ENCODE peak calls at places on chromosome 17, in eight cellular contexts. S, Q, H, C, J, N, G and E are unnamed samples.
A peak's percentile ranks its signal among the peaks of the same experiment; 100 is the strongest.

GRCh38 chr17:82502207-82502606 is 17.3 kb upstream of the FOXK2 start:
- DNase-seq in S (no peak), Q (no peak), H (no peak), C (no peak), J (no peak), N (no peak), G (no peak), E (no peak)

GRCh38 chr17:58400826-58401225 is 16.5 kb downstream of the RNF43 start:
- DNase-seq in S (no peak), Q (no peak), H (no peak), C (no peak), J (no peak), N (no peak), G (no peak), E (no peak)

GRCh38 chr17:43908111-43908721 is 880 bp upstream of the MPP2 start:
- DNase-seq in S (peak; percentile 31), Q (no peak), H (no peak), C (peak; percentile 23), J (peak; percentile 20), N (peak; percentile 79), G (no peak), E (peak; percentile 91)

GRCh38 chr17:38591759-38592241 is 14.0 kb downstream of the SRCIN1 start:
- DNase-seq in S (no peak), Q (peak; percentile 47), H (no peak), C (no peak), J (no peak), N (no peak), G (peak; percentile 77), E (no peak)

GRCh38 chr17:48961516-48962233 is 6.7 kb downstream of the GIP start:
- DNase-seq in S (no peak), Q (peak; percentile 62), H (no peak), C (no peak), J (no peak), N (peak; percentile 77), G (peak; percentile 83), E (peak; percentile 93)

GRCh38 chr17:1713878-1714487 is 3.8 kb upstream of the TLCD2 start:
- DNase-seq in S (no peak), Q (peak; percentile 57), H (peak; percentile 71), C (no peak), J (no peak), N (peak; percentile 93), G (peak; percentile 63), E (peak; percentile 94)

GRCh38 chr17:74812109-74812864 is 36.1 kb upstream of the NAT9 start:
- DNase-seq in S (no peak), Q (no peak), H (peak; percentile 75), C (no peak), J (no peak), N (no peak), G (no peak), E (no peak)

GRCh38 chr17:41618341-41619161 is 5.8 kb downstream of the KRT17 start:
- DNase-seq in S (no peak), Q (peak; percentile 48), H (peak; percentile 41), C (no peak), J (no peak), N (no peak), G (no peak), E (peak; percentile 52)

GRCh38 chr17:48219605-48220004 is 112.0 kb downstream of the SNX11 start:
- DNase-seq in S (no peak), Q (no peak), H (no peak), C (no peak), J (no peak), N (peak; percentile 93), G (no peak), E (peak; percentile 83)

GRCh38 chr17:34451313-34451712 is 88.3 kb upstream of the CCL1 start:
- DNase-seq in S (no peak), Q (no peak), H (no peak), C (no peak), J (no peak), N (no peak), G (no peak), E (no peak)

GRCh38 chr17:57953703-57954420 is 1.4 kb downstream of the CUEDC1 start:
- DNase-seq in S (no peak), Q (no peak), H (peak; percentile 57), C (no peak), J (no peak), N (no peak), G (no peak), E (peak; percentile 75)

GRCh38 chr17:73343168-73343634 is 31.4 kb upstream of the CDC42EP4 start:
- DNase-seq in S (no peak), Q (no peak), H (no peak), C (no peak), J (peak; percentile 81), N (peak; percentile 96), G (peak; percentile 82), E (peak; percentile 97)